ENCODE peak calls at places on chromosomes 12 and 14, in seven cellular contexts. F is neuronal stem cell, S is ovary, E is upper lobe of left lung, W is left ventricle myocardium inferior, K is tibial nerve, D is HCT116. H is an unnamed sample. For H3K4me1, the result is how much of the 10 kb centered on the place peaks cover.

GRCh38 chr12:3732901-3733300 is 20.0 kb downstream of the CRACR2A start:
- DNase-seq in F (no peak), S (no peak), E (peak), W (no peak), K (no peak), D (no peak), H (no peak)

GRCh38 chr14:101838476-101838875 is 77.0 kb downstream of the PPP2R5C start:
- DNase-seq in F (no peak), S (peak), E (no peak), W (no peak), K (no peak), D (no peak), H (no peak)

GRCh38 chr14:102893452-102893851 is 29.0 kb upstream of the AMN start:
- DNase-seq in F (no peak), S (no peak), E (peak), W (peak), K (peak), D (no peak), H (peak)

GRCh38 chr12:45933504-45933903 is 56.9 kb downstream of the SCAF11 start:
- DNase-seq in F (no peak), S (no peak), E (no peak), W (no peak), K (no peak), D (no peak), H (no peak)

GRCh38 chr14:64910847-64911495 is 3.3 kb upstream of the CHURC1 start:
- DNase-seq in F (no peak), S (no peak), E (no peak), W (no peak), K (no peak), D (peak), H (no peak)

GRCh38 chr14:32438511-32438910 is 109.4 kb downstream of the AKAP6 start:
- DNase-seq in F (no peak), S (no peak), E (no peak), W (no peak), K (no peak), D (no peak), H (no peak)

GRCh38 chr12:91892081-91892855 is 253.4 kb downstream of the BTG1 start:
- DNase-seq in F (no peak), S (no peak), E (no peak), W (no peak), K (no peak), D (no peak), H (no peak)

GRCh38 chr12:64560395-64561301 is 49.6 kb upstream of the RASSF3 start:
- DNase-seq in F (no peak), S (no peak), E (no peak), W (no peak), K (no peak), D (peak), H (no peak)

GRCh38 chr12:6038160-6038559 is 86.3 kb downstream of the VWF start:
- DNase-seq in F (peak), S (no peak), E (peak), W (no peak), K (no peak), D (peak), H (no peak)

GRCh38 chr14:91413547-91414474 is 3.8 kb downstream of the CCDC88C start:
- DNase-seq in F (no peak), S (no peak), E (peak), W (no peak), K (no peak), D (no peak), H (no peak)

GRCh38 chr12:48883305-48884171 is 17.9 kb upstream of the RND1 start:
- DNase-seq in F (peak), S (no peak), E (peak), W (no peak), K (no peak), D (no peak), H (peak)

GRCh38 chr12:121992059-121992879 is 29.4 kb upstream of the BCL7A start:
- DNase-seq in F (no peak), S (no peak), E (peak), W (no peak), K (no peak), D (no peak), H (no peak)

GRCh38 chr14:88044129-88044727 is 39.3 kb downstream of the GPR65 start:
- DNase-seq in F (no peak), S (no peak), E (no peak), W (no peak), K (no peak), D (no peak), H (no peak)

GRCh38 chr14:78752789-78753188 is 582.6 kb downstream of the NRXN3 start:
- DNase-seq in F (no peak), S (no peak), E (no peak), W (no peak), K (no peak), D (no peak), H (peak)

GRCh38 chr12:67155863-67156262 is 113.3 kb upstream of the CAND1 start:
- DNase-seq in F (no peak), S (no peak), E (no peak), W (no peak), K (no peak), D (no peak), H (no peak)

GRCh38 chr12:49664591-49665146 is 41.3 kb downstream of the PRPF40B start:
- DNase-seq in F (no peak), S (no peak), E (no peak), W (no peak), K (no peak), D (no peak), H (peak)

GRCh38 chr12:14723763-14724162 is 27.4 kb upstream of the GUCY2C start:
- DNase-seq in F (peak), S (no peak), E (peak), W (peak), K (no peak), D (peak), H (no peak)

GRCh38 chr12:52148541-52149181 is 43.2 kb downstream of the KRT80 start:
- DNase-seq in F (no peak), S (no peak), E (peak), W (no peak), K (no peak), D (peak), H (peak)

GRCh38 chr12:132151766-132152410 is 7.6 kb downstream of the NOC4L start:
- DNase-seq in F (no peak), S (no peak), E (peak), W (peak), K (no peak), D (no peak), H (peak)

GRCh38 chr12:51401020-51401419 is 9.8 kb upstream of the GALNT6 start:
- DNase-seq in F (no peak), S (no peak), E (no peak), W (no peak), K (no peak), D (no peak), H (no peak)

GRCh38 chr14:75803768-75804167 is 142.7 kb downstream of the TTLL5 start:
- DNase-seq in F (peak), S (no peak), E (no peak), W (no peak), K (no peak), D (no peak), H (no peak)

GRCh38 chr12:71551529-71551928 is 111.9 kb downstream of the LGR5 start:
- DNase-seq in F (no peak), S (no peak), E (no peak), W (no peak), K (no peak), D (peak), H (no peak)

GRCh38 chr14:90091393-90091792 is 29.6 kb downstream of the KCNK13 start:
- DNase-seq in F (no peak), S (no peak), E (no peak), W (no peak), K (no peak), D (no peak), H (no peak)

GRCh38 chr12:46388427-46388992 is 15.9 kb upstream of the SLC38A2 start:
- DNase-seq in F (no peak), S (no peak), E (no peak), W (no peak), K (no peak), D (no peak), H (no peak)

GRCh38 chr12:106304797-106305196 is 2.3 kb downstream of the TCP11L2 start:
- DNase-seq in F (no peak), S (no peak), E (no peak), W (no peak), K (no peak), D (no peak), H (no peak)

GRCh38 chr12:120350576-120351350 is 18.2 kb downstream of the MSI1 start:
- DNase-seq in F (no peak), S (no peak), E (peak), W (no peak), K (no peak), D (no peak), H (no peak)

DNA sequence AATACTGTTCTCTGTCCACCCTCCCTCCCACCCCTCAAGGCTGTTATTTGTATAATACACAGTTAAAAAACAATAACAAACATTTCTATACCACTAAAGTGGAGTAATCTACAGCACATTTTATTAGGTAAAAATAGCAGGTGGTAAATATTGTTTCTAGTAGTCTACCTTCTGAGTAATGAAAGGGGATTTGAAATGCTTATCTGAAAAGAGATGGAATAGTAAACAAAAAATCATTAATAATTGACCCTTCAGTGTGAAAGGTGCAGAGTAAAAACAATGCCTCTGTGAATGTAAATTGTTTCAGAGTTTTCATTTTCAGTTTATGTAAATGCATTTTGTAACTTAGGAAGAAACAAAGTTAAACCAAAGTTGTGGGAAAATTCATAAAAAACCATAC is 321.2 kb downstream of the SLC16A7 start:
- DNase-seq in F (no peak), S (no peak), E (no peak), W (no peak), K (no peak), D (no peak), H (no peak)
- H3K27ac ChIP-seq in F (no peak), S (no peak), E (no peak), W (no peak), K (no peak), D (no peak), H (no peak)

GRCh38 chr12:111687952-111688351 is 2.1 kb downstream of the ACAD10 start:
- DNase-seq in F (no peak), S (no peak), E (no peak), W (no peak), K (no peak), D (no peak), H (no peak)

GRCh38 chr12:111685811-111686573 is at the start of the genes ACAD10 and BRAP:
- DNase-seq in F (peak), S (peak), E (peak), W (peak), K (peak), D (peak), H (peak)

GRCh38 chr12:111685322-111685810 is 390 bp downstream of the BRAP start:
- DNase-seq in F (no peak), S (no peak), E (peak), W (no peak), K (no peak), D (no peak), H (no peak)

GRCh38 chr12:111686574-111687105 is 787 bp downstream of the ACAD10 start:
- DNase-seq in F (no peak), S (no peak), E (no peak), W (no peak), K (no peak), D (no peak), H (no peak)

DNA sequence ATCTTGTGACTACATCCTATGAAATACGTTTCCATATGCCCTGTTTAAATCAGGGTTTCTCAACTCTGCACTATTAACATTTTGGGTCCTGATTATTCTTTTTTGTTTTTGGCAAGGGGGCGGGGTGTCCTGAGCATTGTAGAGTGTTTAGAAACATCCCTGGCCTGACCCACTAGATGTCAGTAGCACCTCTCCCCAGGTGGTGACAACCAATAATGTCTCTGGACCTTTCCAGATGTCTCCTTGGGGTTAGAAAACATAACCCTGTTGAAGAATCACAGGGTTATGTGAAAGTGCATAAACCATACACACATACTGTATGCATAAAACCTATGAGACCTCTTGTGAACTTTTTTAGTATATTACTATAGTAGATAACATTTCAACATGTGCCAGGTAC is 1.4 kb downstream of the ACAD10 start:
- DNase-seq in F (no peak), S (no peak), E (no peak), W (no peak), K (no peak), D (no peak), H (no peak)
- H3K4me3 ChIP-seq in F (no peak), S (no peak), E (no peak), W (peak), K (no peak), D (peak), H (peak)

GRCh38 chr14:35761922-35762321 is 47.2 kb downstream of the RALGAPA1 start:
- DNase-seq in F (no peak), S (no peak), E (no peak), W (no peak), K (no peak), D (no peak), H (no peak)

GRCh38 chr14:35766036-35766699 is 42.9 kb downstream of the RALGAPA1 start:
- DNase-seq in F (no peak), S (no peak), E (no peak), W (no peak), K (no peak), D (no peak), H (no peak)

GRCh38 chr14:35766700-35767082 is 42.4 kb downstream of the RALGAPA1 start:
- DNase-seq in F (no peak), S (no peak), E (no peak), W (no peak), K (no peak), D (no peak), H (no peak)
- H3K4me1 ChIP-seq in F (under half), S (under half), E (under half), W (under half), K (under half), D (under half), H (under half)

GRCh38 chr12:124368421-124369032 is 73.6 kb downstream of the RFLNA start:
- DNase-seq in F (no peak), S (peak), E (no peak), W (no peak), K (no peak), D (no peak), H (no peak)

GRCh38 chr12:124370384-124370783 is 75.5 kb downstream of the RFLNA start:
- DNase-seq in F (no peak), S (no peak), E (no peak), W (no peak), K (no peak), D (no peak), H (no peak)

GRCh38 chr12:124370851-124371250 is 76.0 kb downstream of the RFLNA start:
- DNase-seq in F (no peak), S (no peak), E (no peak), W (no peak), K (no peak), D (no peak), H (no peak)

GRCh38 chr12:124369055-124369900 is 74.4 kb downstream of the RFLNA start:
- DNase-seq in F (no peak), S (peak), E (peak), W (peak), K (peak), D (no peak), H (peak)

DNA sequence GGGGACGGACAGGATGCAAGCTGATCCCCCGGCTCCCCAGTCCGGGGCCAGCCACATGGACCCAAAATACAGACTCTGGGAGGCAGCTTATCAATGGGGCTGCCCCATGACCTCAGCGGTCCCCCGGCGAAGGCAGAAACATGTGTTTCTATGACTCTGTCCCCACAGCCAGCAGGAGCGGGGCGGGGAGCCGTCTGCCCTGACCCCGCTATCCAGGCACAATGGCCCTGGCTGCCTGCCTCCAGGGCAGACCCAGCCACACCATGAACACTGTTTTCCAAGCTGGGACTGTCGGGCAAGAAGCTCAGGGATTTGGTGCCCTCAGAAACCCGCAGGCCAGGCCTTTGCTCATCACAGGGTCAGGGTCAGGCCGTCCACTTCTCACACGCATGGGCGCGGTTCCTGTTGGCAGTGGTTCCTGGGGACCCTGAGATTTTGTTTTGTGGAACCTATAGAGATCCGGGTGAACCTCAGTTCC is 75.0 kb downstream of the RFLNA start:
- DNase-seq in F (no peak), S (no peak), E (no peak), W (no peak), K (peak), D (no peak), H (no peak)
- H3K27ac ChIP-seq in F (no peak), S (peak), E (peak), W (peak), K (peak), D (peak), H (peak)

H was measured in kidney.